ENCODE peak calls at places on chromosomes 6 and 20, in seven cellular contexts. U is NAMALWA; V is NCI-H187; G is HEK293T; N is HCT116; E is AG08396; I is stimulated activated naive CD8-positive, alpha-beta T cell treated with anti-CD3 and anti-CD28 coated beads, Interleukin-15, amount 100 ng/mL, for 72 hours. P is an unnamed sample.

GRCh38 chr6:113017316-113017715 is 670.2 kb downstream of the RFPL4B start:
- DNase-seq in V (no peak), E (no peak), U (no peak), N (no peak), I (no peak), G (no peak), P (no peak)

GRCh38 chr6:112938656-112939055 is 591.5 kb downstream of the RFPL4B start:
- DNase-seq in U (no peak), N (no peak), I (no peak), E (no peak), G (no peak), V (no peak), P (no peak)

GRCh38 chr20:9989066-9989724 is 45.6 kb upstream of the ANKEF1 start:
- DNase-seq in N (no peak), G (no peak), V (no peak), E (peak; percentile 13), U (no peak), I (no peak), P (no peak)

GRCh38 chr6:141580988-141581387 is 551.7 kb upstream of the GJE1 start:
- DNase-seq in V (no peak), G (no peak), I (no peak), E (peak; percentile 26), N (no peak), U (no peak), P (peak; percentile 5)

GRCh38 chr20:37378785-37379598 is 33.1 kb downstream of the SRC start:
- DNase-seq in I (no peak), E (no peak), N (peak; percentile 29), G (no peak), V (no peak), U (no peak), P (no peak)

GRCh38 chr6:31174378-31174777 is 3.9 kb upstream of the POU5F1 start:
- DNase-seq in I (no peak), V (no peak), G (no peak), E (no peak), N (no peak), U (no peak), P (no peak)

GRCh38 chr6:163501022-163501421 is 86.5 kb downstream of the QKI start:
- DNase-seq in E (no peak), N (no peak), V (no peak), I (no peak), U (no peak), G (no peak), P (no peak)

GRCh38 chr6:167963589-167964057 is 33.8 kb upstream of the KIF25 start:
- DNase-seq in U (no peak), V (no peak), I (no peak), E (no peak), G (no peak), N (no peak), P (no peak)

GRCh38 chr6:45344900-45345299 is 16.8 kb downstream of the RUNX2 start:
- DNase-seq in E (no peak), V (no peak), U (no peak), G (no peak), N (no peak), I (no peak), P (no peak)

GRCh38 chr20:63082939-63083735 is 76.4 kb upstream of the BHLHE23 start:
- DNase-seq in G (no peak), E (no peak), I (no peak), V (no peak), U (no peak), N (no peak), P (no peak)

GRCh38 chr20:22561965-22562581 is 22.3 kb downstream of the FOXA2 start:
- DNase-seq in E (no peak), U (no peak), I (no peak), N (no peak), V (no peak), G (no peak), P (no peak)

GRCh38 chr6:36890264-36890663 is 4.5 kb downstream of the C6orf89 start:
- DNase-seq in I (no peak), E (no peak), G (no peak), U (no peak), N (no peak), V (no peak), P (no peak)

GRCh38 chr6:1424306-1424927 is 35.0 kb downstream of the FOXF2 start:
- DNase-seq in V (no peak), G (peak; percentile 81), N (peak; percentile 60), U (peak; percentile 45), E (peak; percentile 84), I (peak; percentile 19), P (no peak)

GRCh38 chr20:37598611-37599342 is 71.1 kb upstream of the BLCAP start:
- DNase-seq in N (no peak), V (no peak), G (no peak), E (no peak), U (no peak), I (no peak), P (no peak)

GRCh38 chr6:38262041-38262440 is 377.7 kb downstream of the BTBD9 start:
- DNase-seq in E (peak; percentile 61), I (no peak), N (no peak), U (no peak), G (peak; percentile 15), V (no peak), P (peak; percentile 80)

GRCh38 chr6:108080010-108080780 is 5.7 kb upstream of the OSTM1 start:
- DNase-seq in U (no peak), I (no peak), N (no peak), V (no peak), G (no peak), E (peak; percentile 61), P (no peak)

GRCh38 chr6:41970436-41970846 is 28.8 kb upstream of the CCND3 start:
- DNase-seq in N (no peak), I (peak; percentile 51), U (no peak), G (no peak), V (no peak), E (peak; percentile 33), P (no peak)

GRCh38 chr20:13649548-13649947 is 10.8 kb upstream of the TASP1 start:
- DNase-seq in N (no peak), G (no peak), U (no peak), V (no peak), I (no peak), E (peak; percentile 45), P (peak; percentile 37)

GRCh38 chr20:56395166-56395565 is 2.7 kb downstream of the CSTF1 start:
- DNase-seq in U (no peak), E (no peak), N (no peak), G (no peak), V (no peak), I (no peak), P (no peak)

GRCh38 chr6:144264270-144265060 is 20.7 kb upstream of the UTRN start:
- DNase-seq in I (no peak), V (no peak), E (peak; percentile 76), G (no peak), U (no peak), N (peak; percentile 71), P (peak; percentile 70)

GRCh38 chr6:25056130-25056529 is 120.4 kb upstream of the RIPOR2 start:
- DNase-seq in N (no peak), E (no peak), V (no peak), G (no peak), U (peak; percentile 16), I (peak; percentile 71), P (no peak)

GRCh38 chr6:1986454-1987243 is 258.8 kb downstream of the GMDS start:
- DNase-seq in G (no peak), E (no peak), U (no peak), N (no peak), I (no peak), V (no peak), P (no peak)

GRCh38 chr6:30763618-30764489 is 19.5 kb upstream of the IER3 start:
- DNase-seq in G (peak; percentile 46), I (no peak), N (no peak), V (no peak), E (peak; percentile 23), U (no peak), P (no peak)

GRCh38 chr6:37699138-37699766 is 1.6 kb upstream of the MDGA1 start:
- DNase-seq in E (no peak), U (no peak), V (peak; percentile 62), I (no peak), N (peak; percentile 48), G (no peak), P (no peak)

P was measured in HFF-Myc.